ENCODE peak calls at places on chromosomes 13 and 19, in seven cellular contexts. One of them, this sample, is unnamed.

GRCh38 chr19:29855087-29855486 is 43.3 kb downstream of the CCNE1 start:
- DNase-seq in H1: no peak
- DNase-seq in IMR-90: no peak
- DNase-seq in tibial artery: no peak
- DNase-seq in upper lobe of right lung: peak
- DNase-seq in neural progenitor cell: no peak
- DNase-seq in kidney epithelial cell: no peak
- DNase-seq in this sample: no peak

GRCh38 chr13:51034906-51035305 is 76.2 kb downstream of the C13orf42 start:
- DNase-seq in tibial artery: no peak
- DNase-seq in kidney epithelial cell: no peak
- DNase-seq in neural progenitor cell: no peak
- DNase-seq in upper lobe of right lung: no peak
- DNase-seq in IMR-90: no peak
- DNase-seq in H1: no peak
- DNase-seq in this sample: no peak

GRCh38 chr13:41837668-41838067 is 123.2 kb downstream of the VWA8 start:
- DNase-seq in kidney epithelial cell: no peak
- DNase-seq in tibial artery: no peak
- DNase-seq in neural progenitor cell: no peak
- DNase-seq in H1: no peak
- DNase-seq in IMR-90: peak
- DNase-seq in upper lobe of right lung: no peak
- DNase-seq in this sample: no peak

GRCh38 chr19:44677019-44677809 is 5.9 kb downstream of the CEACAM19 start:
- DNase-seq in tibial artery: no peak
- DNase-seq in IMR-90: peak
- DNase-seq in kidney epithelial cell: no peak
- DNase-seq in H1: no peak
- DNase-seq in neural progenitor cell: peak
- DNase-seq in upper lobe of right lung: no peak
- DNase-seq in this sample: peak

GRCh38 chr13:65034266-65034665 is 2195.9 kb downstream of the PCDH9 start:
- DNase-seq in kidney epithelial cell: no peak
- DNase-seq in H1: no peak
- DNase-seq in upper lobe of right lung: peak
- DNase-seq in IMR-90: no peak
- DNase-seq in tibial artery: no peak
- DNase-seq in neural progenitor cell: no peak
- DNase-seq in this sample: no peak

GRCh38 chr13:28495586-28496564 is 947 bp upstream of the FLT1 start:
- DNase-seq in neural progenitor cell: no peak
- DNase-seq in tibial artery: no peak
- DNase-seq in H1: no peak
- DNase-seq in kidney epithelial cell: no peak
- DNase-seq in IMR-90: no peak
- DNase-seq in upper lobe of right lung: peak
- DNase-seq in this sample: no peak

GRCh38 chr19:18650468-18651001 is 13.7 kb downstream of the KLHL26 start:
- DNase-seq in neural progenitor cell: peak
- DNase-seq in kidney epithelial cell: no peak
- DNase-seq in tibial artery: peak
- DNase-seq in IMR-90: peak
- DNase-seq in H1: no peak
- DNase-seq in upper lobe of right lung: no peak
- DNase-seq in this sample: no peak

GRCh38 chr13:29733069-29733700 is 117.2 kb downstream of the UBL3 start:
- DNase-seq in upper lobe of right lung: no peak
- DNase-seq in neural progenitor cell: no peak
- DNase-seq in tibial artery: peak
- DNase-seq in IMR-90: no peak
- DNase-seq in kidney epithelial cell: no peak
- DNase-seq in H1: no peak
- DNase-seq in this sample: no peak

GRCh38 chr19:2192862-2193261 is 29.1 kb downstream of the DOT1L start:
- DNase-seq in tibial artery: no peak
- DNase-seq in H1: no peak
- DNase-seq in kidney epithelial cell: no peak
- DNase-seq in upper lobe of right lung: no peak
- DNase-seq in IMR-90: no peak
- DNase-seq in neural progenitor cell: no peak
- DNase-seq in this sample: no peak

GRCh38 chr19:50432658-50433057 is at the start of gene MYBPC2:
- DNase-seq in kidney epithelial cell: no peak
- DNase-seq in tibial artery: no peak
- DNase-seq in H1: no peak
- DNase-seq in IMR-90: no peak
- DNase-seq in upper lobe of right lung: no peak
- DNase-seq in neural progenitor cell: peak
- DNase-seq in this sample: no peak

GRCh38 chr13:105445793-105446192 is 1089.7 kb downstream of the EFNB2 start:
- DNase-seq in tibial artery: no peak
- DNase-seq in H1: no peak
- DNase-seq in upper lobe of right lung: no peak
- DNase-seq in IMR-90: peak
- DNase-seq in kidney epithelial cell: no peak
- DNase-seq in neural progenitor cell: no peak
- DNase-seq in this sample: no peak

GRCh38 chr13:97600438-97601080 is 166.6 kb downstream of the RAP2A start:
- DNase-seq in IMR-90: peak
- DNase-seq in neural progenitor cell: no peak
- DNase-seq in upper lobe of right lung: no peak
- DNase-seq in H1: no peak
- DNase-seq in kidney epithelial cell: no peak
- DNase-seq in tibial artery: no peak
- DNase-seq in this sample: no peak

GRCh38 chr19:2132731-2133490 is 18.5 kb downstream of the AP3D1 start:
- DNase-seq in neural progenitor cell: no peak
- DNase-seq in upper lobe of right lung: no peak
- DNase-seq in tibial artery: no peak
- DNase-seq in kidney epithelial cell: no peak
- DNase-seq in H1: no peak
- DNase-seq in IMR-90: no peak
- DNase-seq in this sample: no peak

GRCh38 chr13:79631260-79631659 is 150.3 kb downstream of the NDFIP2 start:
- DNase-seq in kidney epithelial cell: peak
- DNase-seq in H1: no peak
- DNase-seq in IMR-90: peak
- DNase-seq in upper lobe of right lung: no peak
- DNase-seq in neural progenitor cell: no peak
- DNase-seq in tibial artery: no peak
- DNase-seq in this sample: no peak

GRCh38 chr19:48629599-48630288 is 7.4 kb downstream of the DBP start:
- DNase-seq in neural progenitor cell: peak
- DNase-seq in IMR-90: no peak
- DNase-seq in kidney epithelial cell: no peak
- DNase-seq in H1: peak
- DNase-seq in tibial artery: no peak
- DNase-seq in upper lobe of right lung: peak
- DNase-seq in this sample: no peak

GRCh38 chr13:98576215-98576945 is 527 bp downstream of the STK24 start:
- DNase-seq in IMR-90: no peak
- DNase-seq in H1: no peak
- DNase-seq in neural progenitor cell: peak
- DNase-seq in upper lobe of right lung: peak
- DNase-seq in kidney epithelial cell: no peak
- DNase-seq in tibial artery: peak
- DNase-seq in this sample: no peak

GRCh38 chr19:51652266-51652665 is 5.6 kb upstream of the SIGLEC14 start:
- DNase-seq in H1: no peak
- DNase-seq in tibial artery: no peak
- DNase-seq in neural progenitor cell: no peak
- DNase-seq in upper lobe of right lung: no peak
- DNase-seq in kidney epithelial cell: no peak
- DNase-seq in IMR-90: no peak
- DNase-seq in this sample: no peak

GRCh38 chr13:42883771-42884170 is 102.4 kb downstream of the FAM216B start:
- DNase-seq in neural progenitor cell: peak
- DNase-seq in IMR-90: peak
- DNase-seq in kidney epithelial cell: no peak
- DNase-seq in H1: no peak
- DNase-seq in upper lobe of right lung: no peak
- DNase-seq in tibial artery: no peak
- DNase-seq in this sample: peak

GRCh38 chr19:9801976-9802375 is 16.9 kb downstream of the FBXL12 start:
- DNase-seq in tibial artery: no peak
- DNase-seq in kidney epithelial cell: no peak
- DNase-seq in IMR-90: no peak
- DNase-seq in neural progenitor cell: no peak
- DNase-seq in H1: no peak
- DNase-seq in upper lobe of right lung: no peak
- DNase-seq in this sample: no peak

GRCh38 chr19:35703343-35703742 is 1.0 kb upstream of the ZBTB32 start:
- DNase-seq in kidney epithelial cell: no peak
- DNase-seq in IMR-90: no peak
- DNase-seq in upper lobe of right lung: no peak
- DNase-seq in H1: no peak
- DNase-seq in neural progenitor cell: no peak
- DNase-seq in tibial artery: no peak
- DNase-seq in this sample: no peak

GRCh38 chr13:36057041-36057440 is 74.1 kb downstream of the DCLK1 start:
- DNase-seq in IMR-90: no peak
- DNase-seq in kidney epithelial cell: no peak
- DNase-seq in H1: no peak
- DNase-seq in neural progenitor cell: peak
- DNase-seq in upper lobe of right lung: no peak
- DNase-seq in tibial artery: no peak
- DNase-seq in this sample: no peak

GRCh38 chr13:34025746-34026145 is 207.8 kb downstream of the RFC3 start:
- DNase-seq in kidney epithelial cell: no peak
- DNase-seq in H1: no peak
- DNase-seq in upper lobe of right lung: no peak
- DNase-seq in IMR-90: peak
- DNase-seq in neural progenitor cell: no peak
- DNase-seq in tibial artery: no peak
- DNase-seq in this sample: no peak

GRCh38 chr13:77338961-77339401 is 12.1 kb upstream of the MYCBP2 start:
- DNase-seq in H1: no peak
- DNase-seq in upper lobe of right lung: no peak
- DNase-seq in IMR-90: no peak
- DNase-seq in tibial artery: no peak
- DNase-seq in neural progenitor cell: no peak
- DNase-seq in kidney epithelial cell: no peak
- DNase-seq in this sample: no peak

GRCh38 chr19:9848060-9848459 is 12.9 kb downstream of the PIN1 start:
- DNase-seq in tibial artery: no peak
- DNase-seq in H1: no peak
- DNase-seq in kidney epithelial cell: no peak
- DNase-seq in IMR-90: no peak
- DNase-seq in upper lobe of right lung: no peak
- DNase-seq in neural progenitor cell: peak
- DNase-seq in this sample: peak

GRCh38 chr13:38687246-38688229 is 661 bp downstream of the FREM2 start:
- DNase-seq in kidney epithelial cell: no peak
- DNase-seq in tibial artery: no peak
- DNase-seq in H1: no peak
- DNase-seq in upper lobe of right lung: peak
- DNase-seq in neural progenitor cell: peak
- DNase-seq in IMR-90: no peak
- DNase-seq in this sample: no peak
- H3K4me3 ChIP-seq in kidney epithelial cell: peak
- H3K4me3 ChIP-seq in tibial artery: peak
- H3K4me3 ChIP-seq in H1: peak
- H3K4me3 ChIP-seq in upper lobe of right lung: peak
- H3K4me3 ChIP-seq in neural progenitor cell: peak
- H3K4me3 ChIP-seq in IMR-90: no peak
- H3K4me3 ChIP-seq in this sample: peak

GRCh38 chr13:112670118-112670517 is 19.7 kb upstream of the ATP11A start:
- DNase-seq in kidney epithelial cell: no peak
- DNase-seq in IMR-90: no peak
- DNase-seq in upper lobe of right lung: peak
- DNase-seq in tibial artery: peak
- DNase-seq in H1: no peak
- DNase-seq in neural progenitor cell: no peak
- DNase-seq in this sample: no peak
- H3K4me3 ChIP-seq in kidney epithelial cell: no peak
- H3K4me3 ChIP-seq in IMR-90: no peak
- H3K4me3 ChIP-seq in upper lobe of right lung: no peak
- H3K4me3 ChIP-seq in tibial artery: no peak
- H3K4me3 ChIP-seq in H1: no peak
- H3K4me3 ChIP-seq in neural progenitor cell: no peak
- H3K4me3 ChIP-seq in this sample: no peak

GRCh38 chr13:109782066-109782822 is 4.1 kb downstream of the IRS2 start:
- DNase-seq in H1: no peak
- DNase-seq in tibial artery: no peak
- DNase-seq in neural progenitor cell: no peak
- DNase-seq in upper lobe of right lung: no peak
- DNase-seq in kidney epithelial cell: no peak
- DNase-seq in IMR-90: no peak
- DNase-seq in this sample: no peak
- H3K4me3 ChIP-seq in H1: no peak
- H3K4me3 ChIP-seq in tibial artery: peak
- H3K4me3 ChIP-seq in neural progenitor cell: no peak
- H3K4me3 ChIP-seq in upper lobe of right lung: peak
- H3K4me3 ChIP-seq in kidney epithelial cell: peak
- H3K4me3 ChIP-seq in IMR-90: no peak
- H3K4me3 ChIP-seq in this sample: no peak

DNA sequence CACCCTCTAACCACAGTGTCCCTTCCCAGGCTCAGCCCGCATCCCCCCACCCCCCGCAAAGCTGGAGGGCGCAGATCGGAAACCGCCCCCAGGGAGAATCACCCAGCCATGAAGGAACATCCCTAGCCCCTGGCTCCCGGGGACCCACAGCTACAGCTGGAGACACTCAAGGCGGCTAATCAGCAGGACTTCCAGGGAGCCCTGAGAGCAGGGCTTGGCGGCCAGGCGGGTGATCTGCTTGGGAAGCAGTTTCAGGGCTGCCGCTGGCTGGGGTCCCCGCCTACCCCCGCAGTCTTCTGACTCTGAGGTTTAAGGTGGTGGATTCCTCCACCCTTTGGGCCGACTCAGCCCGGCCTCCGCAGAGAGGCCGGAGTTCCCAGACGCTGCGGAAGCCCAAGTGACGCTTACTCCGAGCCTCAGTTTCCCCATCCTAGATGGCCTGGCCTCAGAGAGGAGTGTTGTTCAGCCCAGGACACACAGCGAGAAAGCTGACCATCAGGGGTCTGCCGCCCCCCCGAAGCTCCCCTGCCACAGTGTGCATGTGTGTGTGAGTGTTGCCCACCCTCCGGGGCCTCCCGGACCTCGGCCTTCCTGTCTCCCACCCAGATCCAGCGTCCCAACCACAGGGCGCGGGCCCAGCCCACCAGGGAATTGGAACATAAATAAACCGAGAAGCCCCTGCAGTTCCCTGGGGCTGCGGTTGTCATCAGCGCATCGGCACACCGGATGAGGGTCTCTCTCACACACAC is 9.8 kb downstream of the FUT6 start:
- DNase-seq in upper lobe of right lung: no peak
- DNase-seq in kidney epithelial cell: no peak
- DNase-seq in neural progenitor cell: no peak
- DNase-seq in IMR-90: no peak
- DNase-seq in tibial artery: no peak
- DNase-seq in H1: no peak
- DNase-seq in this sample: no peak
- H3K4me3 ChIP-seq in upper lobe of right lung: no peak
- H3K4me3 ChIP-seq in kidney epithelial cell: peak
- H3K4me3 ChIP-seq in neural progenitor cell: peak
- H3K4me3 ChIP-seq in IMR-90: no peak
- H3K4me3 ChIP-seq in tibial artery: no peak
- H3K4me3 ChIP-seq in H1: peak
- H3K4me3 ChIP-seq in this sample: no peak

This sample was measured in HAP-1.